ENCODE peak calls at places on chromosomes 12 and 14, in four cellular contexts. H is breast epithelium, Z is heart left ventricle, A is iPS DF 6.9. L is an unnamed sample.

GRCh38 chr14:53450871-53451270 is 297.7 kb upstream of the DDHD1 start:
- DNase-seq in Z (no peak), A (no peak), H (no peak), L (no peak)

GRCh38 chr12:80690513-80690912 is 16.9 kb upstream of the MYF6 start:
- DNase-seq in A (no peak), H (no peak), Z (no peak), L (no peak)

GRCh38 chr14:100077441-100077840 is 12.2 kb downstream of the EVL start:
- DNase-seq in A (no peak), H (no peak), Z (no peak), L (no peak)

GRCh38 chr12:28899951-28900350 is 249.1 kb upstream of the FAR2 start:
- DNase-seq in H (no peak), Z (no peak), A (no peak), L (no peak)

GRCh38 chr12:72547593-72547992 is 275.4 kb downstream of the TRHDE start:
- DNase-seq in H (no peak), A (no peak), Z (no peak), L (no peak)

GRCh38 chr12:120364487-120364886 is 4.5 kb downstream of the MSI1 start:
- DNase-seq in A (no peak), Z (no peak), H (no peak), L (no peak)

GRCh38 chr12:111215891-111216290 is 153.0 kb downstream of the PHETA1 start:
- DNase-seq in A (no peak), H (no peak), Z (no peak), L (no peak)

GRCh38 chr12:58888131-58888783 is 32.0 kb downstream of the LRIG3 start:
- DNase-seq in A (no peak), H (peak; percentile 63), Z (peak; percentile 17), L (no peak)

GRCh38 chr12:114729731-114730130 is 45.8 kb upstream of the TBX3 start:
- DNase-seq in H (no peak), A (no peak), Z (no peak), L (no peak)

GRCh38 chr14:84458881-84459280 is 1071.1 kb upstream of the FLRT2 start:
- DNase-seq in Z (no peak), H (no peak), A (no peak), L (no peak)

GRCh38 chr12:11460343-11461023 is 65.1 kb upstream of the PRB2 start:
- DNase-seq in H (no peak), A (no peak), Z (no peak), L (no peak)

GRCh38 chr14:97655169-97655948 is 858.2 kb downstream of the VRK1 start:
- DNase-seq in Z (no peak), A (peak; percentile 45), H (no peak), L (no peak)

GRCh38 chr12:40228727-40229126 is 3.9 kb downstream of the LRRK2 start:
- DNase-seq in A (no peak), H (no peak), Z (no peak), L (no peak)

GRCh38 chr12:68198490-68199086 is 27.0 kb downstream of the IL26 start:
- DNase-seq in H (no peak), Z (no peak), A (no peak), L (no peak)

GRCh38 chr14:106044515-106044914 is 518.1 kb downstream of the TMEM121 start:
- DNase-seq in Z (no peak), A (no peak), H (no peak), L (no peak)

GRCh38 chr12:31951939-31952338 is 7.3 kb upstream of the RESF1 start:
- DNase-seq in Z (no peak), A (no peak), H (no peak), L (no peak)

GRCh38 chr14:105888151-105888550 is 361.8 kb downstream of the TMEM121 start:
- DNase-seq in H (no peak), A (no peak), Z (no peak), L (no peak)

GRCh38 chr14:100622234-100622633 is 35.0 kb upstream of the BEGAIN start:
- DNase-seq in A (no peak), H (no peak), Z (no peak), L (no peak)

GRCh38 chr14:37890095-37890494 is 294.7 kb downstream of the TTC6 start:
- DNase-seq in A (no peak), H (no peak), Z (no peak), L (no peak)

GRCh38 chr14:50943261-50943942 is 881 bp downstream of the PYGL start:
- DNase-seq in H (no peak), Z (peak; percentile 30), A (no peak), L (peak; percentile 70)

GRCh38 chr12:13817131-13817530 is 164.3 kb downstream of the GRIN2B start:
- DNase-seq in H (no peak), A (no peak), Z (no peak), L (no peak)

GRCh38 chr14:71354801-71355200 is 447.5 kb downstream of the PCNX1 start:
- DNase-seq in A (no peak), Z (no peak), H (no peak), L (no peak)

GRCh38 chr12:31589896-31590729 is 823 bp downstream of the DENND5B start:
- DNase-seq in Z (peak; percentile 71), H (peak; percentile 26), A (no peak), L (peak; percentile 68)

GRCh38 chr12:18217981-18218380 is 43.3 kb upstream of the PIK3C2G start:
- DNase-seq in H (no peak), Z (no peak), A (no peak), L (no peak)

GRCh38 chr14:23366163-23366921 is 1.4 kb upstream of the EFS start:
- DNase-seq in H (peak; percentile 67), A (no peak), Z (peak; percentile 75), L (peak; percentile 25)

GRCh38 chr14:98172243-98172778 is 1099.7 kb downstream of the BCL11B start:
- DNase-seq in A (no peak), Z (no peak), H (no peak), L (no peak)

GRCh38 chr12:3229577-3229976 is 152.4 kb downstream of the TSPAN9 start:
- DNase-seq in H (no peak), A (no peak), Z (no peak), L (no peak)

GRCh38 chr14:64806202-64806861 is 73.4 kb downstream of the SPTB start:
- DNase-seq in A (no peak), Z (no peak), H (peak; percentile 32), L (no peak)

GRCh38 chr12:41055875-41056577 is 132.1 kb upstream of the PDZRN4 start:
- DNase-seq in H (no peak), A (no peak), Z (no peak), L (no peak)

GRCh38 chr12:67671419-67671818 is 22.9 kb downstream of the DYRK2 start:
- DNase-seq in H (no peak), Z (no peak), A (no peak), L (no peak)

GRCh38 chr12:57233357-57234232 is 4.1 kb downstream of the SHMT2 start:
- DNase-seq in Z (no peak), A (no peak), H (no peak), L (no peak)

GRCh38 chr12:52969828-52970569 is 21.1 kb downstream of the KRT18 start:
- DNase-seq in A (no peak), Z (no peak), H (peak; percentile 46), L (no peak)

GRCh38 chr12:52975820-52976573 is 27.1 kb downstream of the KRT18 start:
- DNase-seq in Z (no peak), A (peak; percentile 43), H (no peak), L (peak; percentile 23)

GRCh38 chr12:52976574-52977071 is 27.7 kb downstream of the KRT18 start:
- DNase-seq in H (no peak), A (no peak), Z (no peak), L (peak; percentile 24)

GRCh38 chr12:52975204-52975603 is 26.3 kb downstream of the KRT18 start:
- DNase-seq in Z (peak; percentile 21), A (no peak), H (no peak), L (no peak)

DNA sequence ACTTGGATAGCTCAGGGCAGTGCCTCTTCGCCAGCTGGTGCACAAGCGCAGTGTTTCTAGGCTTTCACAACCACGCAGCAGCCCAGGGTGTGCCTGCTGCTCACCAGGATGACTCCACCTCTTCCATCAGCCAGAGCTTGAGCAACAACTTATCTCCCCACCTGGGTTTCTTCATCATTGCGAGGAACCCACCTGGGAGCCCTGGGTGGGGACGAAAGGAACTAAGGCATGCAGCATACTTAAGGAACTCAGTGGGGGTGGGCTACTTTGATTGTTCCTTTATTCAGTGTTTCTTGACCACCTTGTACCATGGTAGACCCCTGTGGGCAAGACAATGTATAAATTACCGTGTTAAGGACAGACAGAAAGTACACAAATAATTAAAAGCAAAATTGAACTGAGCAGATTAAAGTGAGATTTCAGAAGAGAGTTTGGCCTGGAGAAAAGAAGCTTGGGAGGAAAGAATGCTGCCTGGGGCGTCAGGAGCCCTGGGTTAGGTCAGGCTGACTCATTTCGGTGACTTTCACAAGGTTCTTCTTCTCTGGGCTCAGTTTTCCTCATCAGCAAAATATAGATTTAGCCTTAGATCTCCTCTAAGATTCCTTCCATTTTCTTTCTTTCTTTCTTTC is 22.9 kb downstream of the KRT18 start:
- DNase-seq in Z (no peak), H (peak; percentile 34), A (no peak), L (no peak)
- H3K4me1 ChIP-seq in Z (peaks cover 11% of the 10 kb centered on the region), H (peaks cover 3% of the 10 kb centered on the region), A (peaks cover 5% of the 10 kb centered on the region), L (peaks cover 18% of the 10 kb centered on the region)

GRCh38 chr14:69132513-69133181 is 20.3 kb downstream of the DCAF5 start:
- DNase-seq in Z (no peak), A (no peak), H (no peak), L (no peak)

GRCh38 chr14:69129264-69129880 is 23.5 kb downstream of the DCAF5 start:
- DNase-seq in H (no peak), Z (peak; percentile 68), A (peak; percentile 75), L (peak; percentile 96)

GRCh38 chr14:69133206-69134125 is 19.5 kb downstream of the DCAF5 start:
- DNase-seq in Z (no peak), H (no peak), A (no peak), L (no peak)

GRCh38 chr14:69135133-69135532 is 17.8 kb downstream of the DCAF5 start:
- DNase-seq in A (no peak), H (no peak), Z (no peak), L (no peak)

GRCh38 chr14:69131176-69131575 is 21.7 kb downstream of the DCAF5 start:
- DNase-seq in Z (no peak), H (no peak), A (no peak), L (peak; percentile 31)
- H3K4me1 ChIP-seq in Z (peaks cover 52% of the 10 kb centered on the region), H (no peaks in the 10 kb centered on the region), A (peaks cover 1% of the 10 kb centered on the region), L (peaks cover 49% of the 10 kb centered on the region)

GRCh38 chr12:107536613-107537012 is 149.0 kb upstream of the PWP1 start:
- DNase-seq in Z (no peak), H (no peak), A (no peak), L (no peak)
- H3K4me1 ChIP-seq in Z (no peaks in the 10 kb centered on the region), H (no peaks in the 10 kb centered on the region), A (peaks cover 1% of the 10 kb centered on the region), L (no peaks in the 10 kb centered on the region)

GRCh38 chr14:61350427-61350826 is 29.0 kb downstream of the PRKCH start:
- DNase-seq in A (no peak), Z (no peak), H (no peak), L (no peak)

GRCh38 chr14:61347771-61348443 is 26.5 kb downstream of the PRKCH start:
- DNase-seq in H (no peak), A (no peak), Z (no peak), L (no peak)

GRCh38 chr14:61355892-61356325 is 34.5 kb downstream of the PRKCH start:
- DNase-seq in A (peak; percentile 31), H (peak; percentile 83), Z (peak; percentile 78), L (no peak)

GRCh38 chr14:61350871-61351270 is 29.5 kb downstream of the PRKCH start:
- DNase-seq in A (no peak), H (no peak), Z (no peak), L (no peak)

DNA sequence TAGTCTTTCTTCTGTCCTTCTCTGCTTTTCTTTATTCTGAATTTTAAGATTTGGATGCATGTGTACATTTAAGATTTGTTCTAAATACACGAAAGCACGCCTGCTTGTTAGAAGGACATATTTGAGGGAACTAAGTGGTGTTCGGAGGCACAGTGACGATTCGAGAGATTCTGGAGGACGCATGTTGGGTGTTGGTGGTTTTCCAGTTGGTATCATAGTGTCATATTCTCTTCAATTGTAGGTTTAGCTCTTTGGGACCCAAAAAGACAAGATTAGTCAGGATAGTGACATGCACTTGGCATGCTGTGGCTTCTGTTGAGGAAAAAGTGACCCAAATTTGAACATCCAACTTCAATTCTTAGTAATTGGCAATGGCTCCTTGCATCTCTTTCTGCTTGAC is 30.1 kb downstream of the PRKCH start:
- DNase-seq in Z (no peak), H (no peak), A (no peak), L (no peak)
- H3K4me1 ChIP-seq in Z (peaks cover 25% of the 10 kb centered on the region), H (no peaks in the 10 kb centered on the region), A (peaks cover 4% of the 10 kb centered on the region), L (no peaks in the 10 kb centered on the region)

L was measured in HAP-1.